ENCODE peak calls at places on chromosomes 3 and 15, in nine cellular contexts. One of them, this sample, is unnamed. For H3K4me1, the result is how much of the 10 kb centered on the place peaks cover.

GRCh38 chr3:133301194-133301593 is 98.7 kb upstream of the BFSP2 start:
- DNase-seq in astrocyte: peak
- DNase-seq in thoracic aorta: no peak
- DNase-seq in HCT116: no peak
- DNase-seq in transverse colon: no peak
- DNase-seq in CD8-positive, alpha-beta T cell: no peak
- DNase-seq in stomach: no peak
- DNase-seq in fibroblast of lung: peak
- DNase-seq in adrenal gland: no peak
- DNase-seq in this sample: no peak

GRCh38 chr15:101049282-101049681 is 130.1 kb downstream of the LRRK1 start:
- DNase-seq in astrocyte: no peak
- DNase-seq in thoracic aorta: no peak
- DNase-seq in transverse colon: peak
- DNase-seq in stomach: peak
- DNase-seq in adrenal gland: no peak
- DNase-seq in HCT116: no peak
- DNase-seq in CD8-positive, alpha-beta T cell: no peak
- DNase-seq in fibroblast of lung: no peak
- DNase-seq in this sample: peak

GRCh38 chr3:42656680-42657610 is 3.4 kb downstream of the ZBTB47 start:
- DNase-seq in CD8-positive, alpha-beta T cell: no peak
- DNase-seq in transverse colon: no peak
- DNase-seq in fibroblast of lung: no peak
- DNase-seq in HCT116: no peak
- DNase-seq in astrocyte: no peak
- DNase-seq in stomach: no peak
- DNase-seq in thoracic aorta: no peak
- DNase-seq in adrenal gland: no peak
- DNase-seq in this sample: no peak

GRCh38 chr3:140910860-140911259 is 30.8 kb upstream of the SLC25A36 start:
- DNase-seq in stomach: no peak
- DNase-seq in adrenal gland: peak
- DNase-seq in transverse colon: no peak
- DNase-seq in astrocyte: no peak
- DNase-seq in HCT116: peak
- DNase-seq in CD8-positive, alpha-beta T cell: no peak
- DNase-seq in thoracic aorta: no peak
- DNase-seq in fibroblast of lung: no peak
- DNase-seq in this sample: no peak

GRCh38 chr15:74133071-74133702 is 2.8 kb downstream of the ISLR2 start:
- DNase-seq in fibroblast of lung: no peak
- DNase-seq in HCT116: no peak
- DNase-seq in transverse colon: no peak
- DNase-seq in adrenal gland: no peak
- DNase-seq in stomach: no peak
- DNase-seq in thoracic aorta: no peak
- DNase-seq in CD8-positive, alpha-beta T cell: no peak
- DNase-seq in astrocyte: no peak
- DNase-seq in this sample: no peak

GRCh38 chr3:44993471-44994205 is 17.6 kb downstream of the EXOSC7 start:
- DNase-seq in stomach: no peak
- DNase-seq in fibroblast of lung: peak
- DNase-seq in astrocyte: peak
- DNase-seq in adrenal gland: peak
- DNase-seq in thoracic aorta: no peak
- DNase-seq in HCT116: no peak
- DNase-seq in transverse colon: no peak
- DNase-seq in CD8-positive, alpha-beta T cell: no peak
- DNase-seq in this sample: no peak

GRCh38 chr3:71504250-71505036 is 79.1 kb downstream of the FOXP1 start:
- DNase-seq in stomach: no peak
- DNase-seq in fibroblast of lung: peak
- DNase-seq in CD8-positive, alpha-beta T cell: no peak
- DNase-seq in astrocyte: peak
- DNase-seq in HCT116: peak
- DNase-seq in transverse colon: no peak
- DNase-seq in thoracic aorta: no peak
- DNase-seq in adrenal gland: peak
- DNase-seq in this sample: no peak

GRCh38 chr3:138114431-138114918 is 933 bp downstream of the DZIP1L start:
- DNase-seq in transverse colon: no peak
- DNase-seq in CD8-positive, alpha-beta T cell: no peak
- DNase-seq in astrocyte: peak
- DNase-seq in stomach: no peak
- DNase-seq in adrenal gland: no peak
- DNase-seq in fibroblast of lung: peak
- DNase-seq in thoracic aorta: no peak
- DNase-seq in HCT116: no peak
- DNase-seq in this sample: no peak

GRCh38 chr3:150739200-150739863 is 23.6 kb downstream of the SIAH2 start:
- DNase-seq in astrocyte: no peak
- DNase-seq in HCT116: no peak
- DNase-seq in thoracic aorta: no peak
- DNase-seq in fibroblast of lung: no peak
- DNase-seq in CD8-positive, alpha-beta T cell: no peak
- DNase-seq in transverse colon: no peak
- DNase-seq in adrenal gland: no peak
- DNase-seq in stomach: no peak
- DNase-seq in this sample: no peak

GRCh38 chr3:171092467-171092911 is 66.0 kb upstream of the SLC2A2 start:
- DNase-seq in CD8-positive, alpha-beta T cell: no peak
- DNase-seq in HCT116: no peak
- DNase-seq in stomach: no peak
- DNase-seq in fibroblast of lung: peak
- DNase-seq in transverse colon: no peak
- DNase-seq in adrenal gland: no peak
- DNase-seq in astrocyte: no peak
- DNase-seq in thoracic aorta: no peak
- DNase-seq in this sample: no peak

GRCh38 chr3:29642393-29643033 is 361.6 kb downstream of the RBMS3 start:
- DNase-seq in astrocyte: peak
- DNase-seq in HCT116: no peak
- DNase-seq in CD8-positive, alpha-beta T cell: no peak
- DNase-seq in adrenal gland: peak
- DNase-seq in stomach: no peak
- DNase-seq in thoracic aorta: no peak
- DNase-seq in transverse colon: peak
- DNase-seq in fibroblast of lung: peak
- DNase-seq in this sample: no peak

GRCh38 chr3:52005571-52005986 is 9.9 kb upstream of the RPL29 start:
- DNase-seq in thoracic aorta: no peak
- DNase-seq in stomach: peak
- DNase-seq in adrenal gland: peak
- DNase-seq in transverse colon: no peak
- DNase-seq in astrocyte: peak
- DNase-seq in HCT116: no peak
- DNase-seq in CD8-positive, alpha-beta T cell: no peak
- DNase-seq in fibroblast of lung: peak
- DNase-seq in this sample: no peak

GRCh38 chr15:34726407-34727100 is 28.2 kb downstream of the GJD2 start:
- DNase-seq in stomach: no peak
- DNase-seq in adrenal gland: no peak
- DNase-seq in fibroblast of lung: peak
- DNase-seq in astrocyte: peak
- DNase-seq in HCT116: no peak
- DNase-seq in CD8-positive, alpha-beta T cell: no peak
- DNase-seq in transverse colon: no peak
- DNase-seq in thoracic aorta: no peak
- DNase-seq in this sample: no peak

GRCh38 chr3:150497956-150498355 is 48.3 kb downstream of the SERP1 start:
- DNase-seq in HCT116: no peak
- DNase-seq in astrocyte: peak
- DNase-seq in CD8-positive, alpha-beta T cell: no peak
- DNase-seq in adrenal gland: peak
- DNase-seq in stomach: no peak
- DNase-seq in transverse colon: no peak
- DNase-seq in thoracic aorta: no peak
- DNase-seq in fibroblast of lung: peak
- DNase-seq in this sample: no peak

GRCh38 chr3:49397470-49397869 is 14.3 kb downstream of the RHOA start:
- DNase-seq in fibroblast of lung: no peak
- DNase-seq in transverse colon: no peak
- DNase-seq in thoracic aorta: no peak
- DNase-seq in adrenal gland: peak
- DNase-seq in CD8-positive, alpha-beta T cell: no peak
- DNase-seq in HCT116: no peak
- DNase-seq in stomach: no peak
- DNase-seq in astrocyte: no peak
- DNase-seq in this sample: no peak

GRCh38 chr15:58401991-58402649 is 29.7 kb upstream of the LIPC start:
- DNase-seq in transverse colon: no peak
- DNase-seq in astrocyte: no peak
- DNase-seq in thoracic aorta: no peak
- DNase-seq in adrenal gland: no peak
- DNase-seq in fibroblast of lung: no peak
- DNase-seq in CD8-positive, alpha-beta T cell: no peak
- DNase-seq in HCT116: no peak
- DNase-seq in stomach: no peak
- DNase-seq in this sample: no peak

GRCh38 chr15:31274496-31275330 is 51.9 kb upstream of the KLF13 start:
- DNase-seq in astrocyte: no peak
- DNase-seq in thoracic aorta: no peak
- DNase-seq in fibroblast of lung: no peak
- DNase-seq in HCT116: no peak
- DNase-seq in stomach: peak
- DNase-seq in transverse colon: no peak
- DNase-seq in CD8-positive, alpha-beta T cell: peak
- DNase-seq in adrenal gland: no peak
- DNase-seq in this sample: peak

GRCh38 chr3:188217011-188217463 is 63.1 kb downstream of the LPP start:
- DNase-seq in thoracic aorta: no peak
- DNase-seq in HCT116: no peak
- DNase-seq in adrenal gland: no peak
- DNase-seq in stomach: peak
- DNase-seq in astrocyte: no peak
- DNase-seq in transverse colon: no peak
- DNase-seq in CD8-positive, alpha-beta T cell: no peak
- DNase-seq in fibroblast of lung: no peak
- DNase-seq in this sample: no peak
- H3K4me1 ChIP-seq in thoracic aorta: half or more
- H3K4me1 ChIP-seq in HCT116: under half
- H3K4me1 ChIP-seq in adrenal gland: under half
- H3K4me1 ChIP-seq in stomach: under half
- H3K4me1 ChIP-seq in astrocyte: under half
- H3K4me1 ChIP-seq in transverse colon: half or more
- H3K4me1 ChIP-seq in CD8-positive, alpha-beta T cell: under half
- H3K4me1 ChIP-seq in fibroblast of lung: under half
- H3K4me1 ChIP-seq in this sample: under half

GRCh38 chr3:108221403-108221802 is 821 bp downstream of the IFT57 start:
- DNase-seq in adrenal gland: no peak
- DNase-seq in fibroblast of lung: no peak
- DNase-seq in astrocyte: no peak
- DNase-seq in transverse colon: no peak
- DNase-seq in CD8-positive, alpha-beta T cell: no peak
- DNase-seq in thoracic aorta: no peak
- DNase-seq in stomach: no peak
- DNase-seq in HCT116: no peak
- DNase-seq in this sample: no peak

GRCh38 chr3:108221911-108222812 is at the start of gene IFT57:
- DNase-seq in transverse colon: peak
- DNase-seq in HCT116: peak
- DNase-seq in fibroblast of lung: peak
- DNase-seq in stomach: peak
- DNase-seq in astrocyte: peak
- DNase-seq in thoracic aorta: peak
- DNase-seq in adrenal gland: peak
- DNase-seq in CD8-positive, alpha-beta T cell: peak
- DNase-seq in this sample: peak

GRCh38 chr3:108223928-108224327 is 1.7 kb upstream of the IFT57 start:
- DNase-seq in thoracic aorta: no peak
- DNase-seq in HCT116: no peak
- DNase-seq in CD8-positive, alpha-beta T cell: no peak
- DNase-seq in transverse colon: no peak
- DNase-seq in astrocyte: no peak
- DNase-seq in adrenal gland: peak
- DNase-seq in stomach: no peak
- DNase-seq in fibroblast of lung: no peak
- DNase-seq in this sample: no peak

GRCh38 chr3:108225221-108225620 is 3.0 kb upstream of the IFT57 start:
- DNase-seq in HCT116: no peak
- DNase-seq in astrocyte: no peak
- DNase-seq in adrenal gland: no peak
- DNase-seq in CD8-positive, alpha-beta T cell: no peak
- DNase-seq in stomach: no peak
- DNase-seq in fibroblast of lung: no peak
- DNase-seq in transverse colon: no peak
- DNase-seq in thoracic aorta: no peak
- DNase-seq in this sample: no peak

DNA sequence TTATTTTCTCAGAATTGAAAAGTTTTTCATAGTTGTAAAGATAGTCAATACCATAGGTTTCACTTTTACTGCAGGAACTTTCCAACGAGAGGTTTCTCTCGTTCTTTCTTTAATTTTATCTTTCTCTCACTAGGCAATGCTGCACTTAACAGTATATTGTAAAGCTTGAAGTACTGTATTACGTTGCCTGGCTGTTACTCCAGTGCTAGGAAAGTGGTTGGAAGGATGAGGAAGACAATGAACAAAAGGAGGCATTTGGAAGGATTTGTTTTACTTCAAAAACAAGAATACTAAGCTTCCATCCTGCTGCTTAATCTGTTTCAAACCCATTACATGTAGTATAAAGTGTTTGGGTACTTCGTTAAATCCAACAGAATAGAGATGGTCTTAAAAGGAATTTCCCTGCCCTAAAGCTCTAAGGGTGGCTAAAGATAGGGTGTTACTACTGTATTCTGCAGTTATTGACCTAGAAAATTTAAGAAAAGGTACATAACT is 636 bp upstream of the IFT57 start:
- DNase-seq in fibroblast of lung: peak
- DNase-seq in CD8-positive, alpha-beta T cell: no peak
- DNase-seq in HCT116: no peak
- DNase-seq in stomach: no peak
- DNase-seq in adrenal gland: no peak
- DNase-seq in thoracic aorta: no peak
- DNase-seq in astrocyte: no peak
- DNase-seq in transverse colon: no peak
- DNase-seq in this sample: no peak
- H3K4me1 ChIP-seq in fibroblast of lung: under half
- H3K4me1 ChIP-seq in CD8-positive, alpha-beta T cell: under half
- H3K4me1 ChIP-seq in HCT116: under half
- H3K4me1 ChIP-seq in stomach: under half
- H3K4me1 ChIP-seq in adrenal gland: under half
- H3K4me1 ChIP-seq in thoracic aorta: under half
- H3K4me1 ChIP-seq in astrocyte: under half
- H3K4me1 ChIP-seq in transverse colon: under half
- H3K4me1 ChIP-seq in this sample: under half

GRCh38 chr3:12191559-12191958 is 32.8 kb upstream of the TIMP4 start:
- DNase-seq in transverse colon: no peak
- DNase-seq in fibroblast of lung: no peak
- DNase-seq in CD8-positive, alpha-beta T cell: no peak
- DNase-seq in astrocyte: no peak
- DNase-seq in adrenal gland: no peak
- DNase-seq in HCT116: no peak
- DNase-seq in stomach: no peak
- DNase-seq in thoracic aorta: no peak
- DNase-seq in this sample: no peak
- H3K4me1 ChIP-seq in transverse colon: half or more
- H3K4me1 ChIP-seq in fibroblast of lung: under half
- H3K4me1 ChIP-seq in CD8-positive, alpha-beta T cell: under half
- H3K4me1 ChIP-seq in astrocyte: half or more
- H3K4me1 ChIP-seq in adrenal gland: under half
- H3K4me1 ChIP-seq in HCT116: under half
- H3K4me1 ChIP-seq in stomach: under half
- H3K4me1 ChIP-seq in thoracic aorta: half or more
- H3K4me1 ChIP-seq in this sample: under half

GRCh38 chr15:90561344-90562244 is 31.9 kb downstream of the CRTC3 start:
- DNase-seq in thoracic aorta: no peak
- DNase-seq in CD8-positive, alpha-beta T cell: peak
- DNase-seq in transverse colon: no peak
- DNase-seq in astrocyte: no peak
- DNase-seq in stomach: no peak
- DNase-seq in fibroblast of lung: no peak
- DNase-seq in adrenal gland: no peak
- DNase-seq in HCT116: no peak
- DNase-seq in this sample: no peak
- H3K4me1 ChIP-seq in thoracic aorta: half or more
- H3K4me1 ChIP-seq in CD8-positive, alpha-beta T cell: half or more
- H3K4me1 ChIP-seq in transverse colon: half or more
- H3K4me1 ChIP-seq in astrocyte: under half
- H3K4me1 ChIP-seq in stomach: half or more
- H3K4me1 ChIP-seq in fibroblast of lung: under half
- H3K4me1 ChIP-seq in adrenal gland: half or more
- H3K4me1 ChIP-seq in HCT116: under half
- H3K4me1 ChIP-seq in this sample: half or more